ENCODE peak calls at places on chromosomes 3 and 15, in six cellular contexts. N is IMR-90, O is bronchial epithelial cell, D is AG04450, Q is fibroblast of lung, S is keratinocyte. C is an unnamed sample. For H3K27me3, the result is how much of the 10 kb centered on the place peaks cover.

GRCh38 chr3:106628407-106628806 is 748.8 kb upstream of the CCDC54 start:
- DNase-seq in S (peak), O (peak), N (peak), D (peak), Q (peak), C (no peak)

GRCh38 chr3:45084820-45085816 is 59.0 kb downstream of the CLEC3B start:
- DNase-seq in D (peak), Q (peak), S (no peak), O (peak), N (peak), C (no peak)

GRCh38 chr3:138188013-138188352 is 882 bp downstream of the ARMC8 start:
- DNase-seq in Q (peak), N (peak), O (peak), D (no peak), S (no peak), C (no peak)

GRCh38 chr3:64022451-64023186 is 675 bp downstream of the PSMD6 start:
- DNase-seq in Q (peak), N (no peak), S (no peak), D (no peak), O (peak), C (peak)

GRCh38 chr15:88454867-88455810 is 12.0 kb downstream of the MRPL46 start:
- DNase-seq in D (peak), S (no peak), N (peak), O (peak), Q (peak), C (peak)

GRCh38 chr3:40414270-40414669 is 27.3 kb downstream of the ENTPD3 start:
- DNase-seq in O (no peak), Q (no peak), N (no peak), S (no peak), D (no peak), C (no peak)

GRCh38 chr3:186075489-186075888 is 33.4 kb downstream of the ETV5 start:
- DNase-seq in O (peak), D (no peak), Q (no peak), S (peak), N (no peak), C (no peak)

GRCh38 chr3:194265505-194265892 is 85.6 kb downstream of the CPN2 start:
- DNase-seq in O (peak), D (peak), N (peak), Q (peak), S (no peak), C (peak)

GRCh38 chr3:193974147-193974546 is 161.8 kb upstream of the HES1 start:
- DNase-seq in O (no peak), Q (peak), S (no peak), N (peak), D (no peak), C (no peak)

GRCh38 chr15:63292771-63293170 is 15.4 kb downstream of the APH1B start:
- DNase-seq in S (no peak), D (no peak), O (no peak), Q (peak), N (peak), C (no peak)

GRCh38 chr3:73502609-73503560 is 121.9 kb downstream of the PDZRN3 start:
- DNase-seq in S (peak), N (peak), Q (peak), D (peak), O (peak), C (peak)

GRCh38 chr3:128503164-128503651 is 10.2 kb upstream of the GATA2 start:
- DNase-seq in Q (no peak), N (no peak), S (no peak), O (no peak), D (no peak), C (peak)

GRCh38 chr3:101530213-101531047 is 17.4 kb upstream of the SENP7 start:
- DNase-seq in D (no peak), N (no peak), S (no peak), Q (no peak), O (no peak), C (no peak)

GRCh38 chr3:71916747-71917369 is 131.9 kb upstream of the PROK2 start:
- DNase-seq in O (peak), Q (peak), S (no peak), D (no peak), N (peak), C (no peak)

GRCh38 chr3:66938338-66938963 is 59.7 kb upstream of the KBTBD8 start:
- DNase-seq in S (peak), O (peak), Q (peak), N (peak), D (peak), C (peak)

GRCh38 chr3:151100076-151100475 is 14.6 kb downstream of the MED12L start:
- DNase-seq in O (no peak), N (no peak), S (no peak), Q (no peak), D (no peak), C (no peak)

GRCh38 chr3:82509951-82510603 is 748.6 kb upstream of the GBE1 start:
- DNase-seq in Q (peak), O (no peak), D (no peak), S (peak), N (no peak), C (no peak)

GRCh38 chr3:150433347-150433746 is 25.2 kb downstream of the TSC22D2 start:
- DNase-seq in D (no peak), Q (no peak), N (no peak), S (no peak), O (no peak), C (no peak)

GRCh38 chr15:93719941-93720351 is 511.4 kb upstream of the MCTP2 start:
- DNase-seq in O (peak), N (peak), D (peak), S (no peak), Q (peak), C (no peak)

GRCh38 chr3:133445111-133445510 is 45.3 kb downstream of the BFSP2 start:
- DNase-seq in Q (no peak), O (no peak), D (no peak), N (no peak), S (no peak), C (no peak)

GRCh38 chr3:42755681-42756578 is 17.1 kb downstream of the CCDC13 start:
- DNase-seq in Q (peak), N (peak), D (no peak), O (no peak), S (no peak), C (peak)

GRCh38 chr3:183764854-183765731 is 60.3 kb downstream of the MAP6D1 start:
- DNase-seq in D (peak), O (peak), Q (peak), S (no peak), N (peak), C (no peak)

GRCh38 chr15:31215490-31216209 is 111.0 kb upstream of the KLF13 start:
- DNase-seq in Q (peak), O (no peak), D (no peak), S (no peak), N (no peak), C (peak)

DNA sequence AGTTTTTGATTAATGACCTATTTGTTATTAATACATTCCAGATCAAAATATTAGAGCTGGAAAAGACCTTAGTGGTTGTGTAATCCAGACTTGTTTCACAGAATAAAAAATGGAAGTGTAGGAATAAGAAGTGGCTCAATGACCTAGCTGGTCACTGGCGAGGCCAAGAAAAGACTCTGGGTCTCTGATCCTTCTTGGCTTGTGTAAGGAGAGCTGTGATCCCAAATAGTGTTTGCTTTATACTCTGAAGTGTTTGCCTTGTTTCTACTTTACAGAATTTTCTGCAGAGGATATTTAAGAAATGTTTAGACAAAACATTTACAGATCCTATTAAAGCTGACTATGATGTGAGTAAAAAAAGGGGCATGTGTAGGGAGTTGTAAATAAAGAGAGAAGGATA is 7.1 kb downstream of the C3orf85 start:
- DNase-seq in O (no peak), Q (no peak), N (no peak), D (no peak), S (no peak), C (no peak)
- H3K27me3 ChIP-seq in O (under half), Q (under half), N (under half), D (under half), S (under half), C (under half)

DNA sequence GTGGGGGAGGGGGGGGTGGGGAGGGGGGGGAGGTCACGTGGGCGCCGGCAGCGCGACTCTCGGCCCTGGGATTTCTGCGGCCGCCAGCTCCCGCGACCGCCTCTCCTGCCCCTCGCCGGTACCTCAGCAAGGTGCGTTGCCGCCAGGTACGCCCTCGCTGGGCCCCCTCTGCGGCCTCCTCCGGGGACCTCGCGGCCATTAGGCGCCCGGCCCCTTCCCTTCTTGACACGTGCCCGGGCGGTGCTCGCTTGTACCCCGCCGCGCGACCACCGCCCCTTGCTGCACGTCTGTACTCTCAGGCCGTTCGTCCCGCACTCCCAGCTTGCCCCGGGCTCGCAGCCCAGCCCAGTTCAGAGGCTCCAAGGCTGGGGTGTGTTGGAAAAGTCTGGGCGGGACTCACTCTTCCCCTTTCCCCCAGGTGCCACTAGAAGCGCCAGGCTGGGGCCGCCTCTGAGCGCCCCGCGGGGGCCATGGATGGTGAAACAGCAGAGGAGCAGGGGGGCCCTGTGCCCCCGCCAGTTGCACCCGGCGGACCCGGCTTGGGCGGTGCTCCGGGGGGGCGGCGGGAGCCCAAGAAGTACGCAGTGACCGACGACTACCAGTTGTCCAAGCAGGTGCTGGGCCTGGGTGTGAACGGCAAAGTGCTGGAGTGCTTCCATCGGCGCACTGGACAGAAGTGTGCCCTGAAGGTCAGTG is at the start of gene MAPKAPK3:
- DNase-seq in S (no peak), N (no peak), D (no peak), Q (no peak), O (no peak), C (peak)
- TF ChIP-seq CTCF in S (no peak), N (no peak), D (no peak), Q (no peak), O (no peak), C (no peak)

GRCh38 chr15:96361309-96362000 is 31.0 kb downstream of the NR2F2 start:
- DNase-seq in S (no peak), D (no peak), N (no peak), O (no peak), Q (no peak), C (no peak)
- H3K27me3 ChIP-seq in S (half or more), D (under half), N (under half), O (under half), Q (under half), C (under half)

GRCh38 chr3:23961064-23961463 is 16.0 kb downstream of the NR1D2 start:
- DNase-seq in S (no peak), O (peak), D (no peak), Q (no peak), N (peak), C (no peak)

GRCh38 chr3:23960649-23961048 is 15.6 kb downstream of the NR1D2 start:
- DNase-seq in Q (no peak), O (no peak), N (no peak), S (no peak), D (no peak), C (no peak)

GRCh38 chr3:23961913-23962312 is 16.8 kb downstream of the NR1D2 start:
- DNase-seq in Q (no peak), S (no peak), O (no peak), D (no peak), N (no peak), C (no peak)

GRCh38 chr3:23966308-23966707 is 21.2 kb downstream of the NR1D2 start:
- DNase-seq in S (no peak), O (no peak), Q (peak), D (no peak), N (peak), C (no peak)

GRCh38 chr3:23964537-23964936 is 19.5 kb downstream of the NR1D2 start:
- DNase-seq in S (no peak), D (no peak), O (no peak), Q (no peak), N (no peak), C (no peak)
- TF ChIP-seq CTCF in S (no peak), D (no peak), O (no peak), Q (no peak), N (no peak), C (no peak)

GRCh38 chr15:26867199-26868007 is 541 bp downstream of the GABRA5 start:
- DNase-seq in O (no peak), N (no peak), S (no peak), Q (no peak), D (no peak), C (no peak)
- H3K27me3 ChIP-seq in O (under half), N (under half), S (under half), Q (under half), D (under half), C (under half)

GRCh38 chr3:3105815-3106214 is 4.4 kb downstream of the IL5RA start:
- DNase-seq in Q (no peak), O (no peak), N (no peak), D (no peak), S (no peak), C (no peak)
- TF ChIP-seq CTCF in Q (no peak), O (no peak), N (no peak), D (no peak), S (no peak), C (no peak)

GRCh38 chr3:27254896-27255295 is 114.3 kb downstream of the NEK10 start:
- DNase-seq in O (no peak), S (no peak), D (no peak), N (no peak), Q (no peak), C (no peak)
- H3K27me3 ChIP-seq in O (under half), S (under half), D (under half), N (under half), Q (under half), C (under half)

GRCh38 chr3:157079677-157080369 is 80.1 kb downstream of the CCNL1 start:
- DNase-seq in Q (no peak), S (no peak), D (no peak), N (no peak), O (no peak), C (no peak)

GRCh38 chr3:157081681-157082210 is 78.2 kb downstream of the CCNL1 start:
- DNase-seq in Q (peak), O (peak), N (peak), D (peak), S (peak), C (peak)

GRCh38 chr3:157075693-157076420 is 84.1 kb downstream of the CCNL1 start:
- DNase-seq in O (no peak), N (no peak), S (no peak), Q (no peak), D (no peak), C (no peak)

GRCh38 chr3:157077565-157077991 is 82.4 kb downstream of the CCNL1 start:
- DNase-seq in Q (peak), S (no peak), N (peak), D (no peak), O (no peak), C (peak)

GRCh38 chr3:157078131-157078835 is 81.7 kb downstream of the CCNL1 start:
- DNase-seq in Q (peak), D (no peak), O (no peak), N (peak), S (no peak), C (no peak)
- TF ChIP-seq CTCF in Q (no peak), D (no peak), O (no peak), N (no peak), S (no peak), C (no peak)

GRCh38 chr3:103218793-103219192 is 784.0 kb downstream of the ZPLD1 start:
- DNase-seq in S (no peak), D (no peak), Q (peak), O (peak), N (no peak), C (no peak)

GRCh38 chr3:103218146-103218545 is 783.3 kb downstream of the ZPLD1 start:
- DNase-seq in O (no peak), S (no peak), D (no peak), Q (peak), N (no peak), C (no peak)
- H3K27me3 ChIP-seq in O (under half), S (under half), D (under half), Q (under half), N (under half), C (under half)